ENCODE peak calls at places on chromosomes 4 and X, in eight cellular contexts. L, H, X, W, Z, C, U and S are unnamed samples.
A peak's percentile ranks its signal among the peaks of the same experiment; 100 is the strongest.

GRCh38 chrX:11464360-11464759 is 171.1 kb downstream of the AMELX start:
- DNase-seq in L (no peak), H (no peak), X (no peak), W (no peak), Z (no peak), C (no peak), U (no peak), S (no peak)

GRCh38 chr4:127732623-127733199 is 2.5 kb downstream of the SLC25A31 start:
- DNase-seq in L (peak; percentile 53), H (no peak), X (peak; percentile 15), W (no peak), Z (peak; percentile 38), C (no peak), U (no peak), S (no peak)

GRCh38 chrX:25028726-25029125 is 13.0 kb upstream of the ARX start:
- DNase-seq in L (no peak), H (no peak), X (no peak), W (no peak), Z (no peak), C (no peak), U (no peak), S (no peak)

GRCh38 chrX:12989456-12989855 is 14.5 kb downstream of the TMSB4X start:
- DNase-seq in L (no peak), H (no peak), X (no peak), W (no peak), Z (no peak), C (no peak), U (no peak), S (no peak)

GRCh38 chr4:128979934-128980333 is 113.4 kb downstream of the SCLT1 start:
- DNase-seq in L (no peak), H (no peak), X (no peak), W (no peak), Z (peak; percentile 3), C (no peak), U (no peak), S (peak; percentile 15)

GRCh38 chr4:54390670-54391069 is 161.6 kb downstream of the PDGFRA start:
- DNase-seq in L (no peak), H (peak; percentile 57), X (no peak), W (no peak), Z (no peak), C (no peak), U (no peak), S (no peak)

GRCh38 chrX:124239911-124240310 is 92.5 kb upstream of the TEX13D start:
- DNase-seq in L (no peak), H (no peak), X (no peak), W (no peak), Z (no peak), C (no peak), U (no peak), S (no peak)

GRCh38 chr4:168766537-168767316 is 243.3 kb downstream of the CBR4 start:
- DNase-seq in L (no peak), H (no peak), X (no peak), W (no peak), Z (no peak), C (no peak), U (no peak), S (no peak)

GRCh38 chr4:46404961-46405360 is 15.0 kb upstream of the GABRA2 start:
- DNase-seq in L (peak; percentile 70), H (no peak), X (no peak), W (peak; percentile 56), Z (no peak), C (no peak), U (no peak), S (no peak)

GRCh38 chr4:89820005-89820404 is 17.0 kb downstream of the SNCA start:
- DNase-seq in L (no peak), H (no peak), X (no peak), W (no peak), Z (no peak), C (no peak), U (no peak), S (no peak)

GRCh38 chr4:67702166-67702565 is 1.2 kb upstream of the UBA6 start:
- DNase-seq in L (no peak), H (no peak), X (no peak), W (no peak), Z (no peak), C (no peak), U (no peak), S (no peak)
- H3K4me3 ChIP-seq in L (peak overlapping the region; percentile 80), H (no peak overlapping the region), X (peak overlapping the region; percentile 98), W (no peak overlapping the region), Z (peak overlapping the region; percentile 71), C (peak overlapping the region; percentile 89), U (peak overlapping the region; percentile 91), S (peak overlapping the region; percentile 74)

DNA sequence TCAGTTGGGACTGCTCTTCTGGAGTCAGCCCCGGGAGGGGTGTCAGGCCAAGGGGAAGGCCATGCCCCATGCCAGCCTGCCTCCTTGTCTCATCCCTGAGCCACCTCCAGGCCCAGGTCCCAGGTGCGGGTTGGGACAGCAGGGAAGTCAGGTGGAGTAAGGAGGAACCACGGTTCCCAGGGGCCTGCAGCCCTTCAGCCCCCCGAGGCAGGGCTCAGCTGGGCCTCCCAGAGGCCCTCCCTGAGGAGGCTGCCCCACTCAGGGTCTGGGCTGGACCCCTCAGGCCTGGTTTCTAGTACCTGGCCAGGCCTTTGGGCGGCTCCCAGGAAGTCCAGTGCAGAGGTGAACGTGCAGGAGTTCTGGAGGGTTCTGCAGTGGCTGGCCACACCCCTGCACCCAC is 23.4 kb upstream of the FGFR3 start:
- DNase-seq in L (no peak), H (no peak), X (no peak), W (no peak), Z (no peak), C (no peak), U (no peak), S (no peak)
- H3K4me1 ChIP-seq in L (peaks cover 62% of the 10 kb centered on the region), H (no peaks in the 10 kb centered on the region), X (peaks cover 11% of the 10 kb centered on the region), W (peaks cover 5% of the 10 kb centered on the region), Z (peaks cover 30% of the 10 kb centered on the region), C (peaks cover 10% of the 10 kb centered on the region), U (peaks cover 10% of the 10 kb centered on the region), S (peaks cover 10% of the 10 kb centered on the region)

DNA sequence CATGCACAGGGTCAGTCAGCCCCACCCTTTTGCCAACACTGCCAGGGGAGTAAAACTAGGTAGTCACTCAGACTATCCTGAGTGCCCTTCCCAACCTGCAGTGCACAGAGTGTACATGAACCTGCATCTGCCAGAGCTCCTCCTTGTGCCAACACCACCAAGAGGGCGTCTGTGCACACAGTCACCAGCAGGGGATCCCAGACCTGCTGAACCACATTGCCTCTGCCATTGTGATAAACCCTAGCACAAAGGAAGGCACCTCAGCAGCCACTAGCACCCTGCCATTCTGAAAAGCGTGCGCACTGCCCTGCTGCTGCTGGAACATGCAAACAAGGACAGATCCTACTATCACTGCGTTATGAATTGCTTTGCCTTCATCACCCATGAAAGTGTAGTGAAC is 247.8 kb upstream of the POU3F4 start:
- DNase-seq in L (peak; percentile 1), H (no peak), X (no peak), W (no peak), Z (no peak), C (no peak), U (no peak), S (no peak)
- TF ChIP-seq CTCF in L (no peak), H (no peak), X (no peak), W (no peak), Z (no peak), C (no peak), U (no peak), S (no peak)

DNA sequence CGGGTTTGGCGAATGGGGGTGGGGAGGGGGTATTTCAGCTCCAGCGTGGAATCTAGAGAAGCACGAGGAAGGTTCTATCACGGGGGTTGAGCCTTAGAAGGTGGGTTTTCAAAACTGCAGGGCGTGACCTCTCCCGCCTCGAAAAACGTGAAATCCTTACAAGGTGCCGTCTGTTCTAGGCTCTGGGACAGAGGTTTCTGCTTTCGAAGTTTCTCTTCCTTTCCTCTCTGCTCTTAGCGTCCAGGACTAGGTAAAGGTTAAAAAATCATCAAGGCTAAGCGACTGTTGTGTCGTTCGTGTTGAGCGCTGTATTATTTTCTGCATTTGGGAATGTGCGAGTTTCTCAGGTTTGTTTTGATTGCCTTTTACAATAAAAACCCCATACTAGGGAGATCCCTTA is 1.1 kb downstream of the FHL1 start:
- DNase-seq in L (no peak), H (no peak), X (no peak), W (no peak), Z (no peak), C (no peak), U (no peak), S (no peak)
- H3K4me3 ChIP-seq in L (peak overlapping the region; percentile 72), H (peak overlapping the region; percentile 27), X (peak overlapping the region; percentile 79), W (peak overlapping the region; percentile 64), Z (no peak overlapping the region), C (peak overlapping the region; percentile 81), U (peak overlapping the region; percentile 65), S (peak overlapping the region; percentile 61)